ENCODE peak calls at places on chromosomes 7 and 10, in five cellular contexts. G is OCI-LY7; C is fibroblast of lung; A is CD4-positive, alpha-beta T cell; B is MM.1S. R is an unnamed sample.

GRCh38 chr10:115935731-115936130 is 337.3 kb downstream of the GFRA1 start:
- DNase-seq in G (no peak), C (no peak), A (no peak), B (no peak), R (no peak)

GRCh38 chr7:18467011-18467410 is 28.5 kb upstream of the HDAC9 start:
- DNase-seq in G (no peak), C (peak), A (no peak), B (no peak), R (no peak)

GRCh38 chr7:156764016-156764669 is 123.6 kb downstream of the RNF32 start:
- DNase-seq in G (no peak), C (peak), A (no peak), B (no peak), R (peak)

GRCh38 chr7:47690902-47691558 is 109.1 kb upstream of the TNS3 start:
- DNase-seq in G (no peak), C (peak), A (no peak), B (no peak), R (no peak)

GRCh38 chr10:12508165-12508564 is 158.8 kb downstream of the CAMK1D start:
- DNase-seq in G (no peak), C (no peak), A (no peak), B (no peak), R (no peak)

GRCh38 chr7:132353902-132354301 is 222.4 kb downstream of the PLXNA4 start:
- DNase-seq in G (no peak), C (no peak), A (no peak), B (no peak), R (no peak)

GRCh38 chr7:37342665-37343471 is 105.8 kb downstream of the ELMO1 start:
- DNase-seq in G (peak), C (no peak), A (peak), B (peak), R (peak)

GRCh38 chr10:91605968-91606367 is 26.9 kb downstream of the PPP1R3C start:
- DNase-seq in G (no peak), C (no peak), A (no peak), B (no peak), R (no peak)

GRCh38 chr7:5143935-5144903 is 45.8 kb upstream of the WIPI2 start:
- DNase-seq in G (peak), C (peak), A (peak), B (no peak), R (no peak)

GRCh38 chr7:6505685-6506559 is 45.3 kb downstream of the GRID2IP start:
- DNase-seq in G (no peak), C (no peak), A (no peak), B (no peak), R (no peak)

GRCh38 chr7:55776196-55776595 is 86.4 kb downstream of the SEPTIN14 start:
- DNase-seq in G (no peak), C (no peak), A (no peak), B (no peak), R (no peak)

GRCh38 chr7:20276705-20277472 is 53.8 kb upstream of the ITGB8 start:
- DNase-seq in G (no peak), C (no peak), A (no peak), B (no peak), R (no peak)

GRCh38 chr10:55820071-55820470 is 541.0 kb downstream of the ZWINT start:
- DNase-seq in G (no peak), C (no peak), A (no peak), B (no peak), R (no peak)

GRCh38 chr7:36852017-36852416 is 127.7 kb upstream of the AOAH start:
- DNase-seq in G (no peak), C (no peak), A (no peak), B (no peak), R (no peak)

GRCh38 chr10:127458171-127458810 is 90.8 kb upstream of the NPS start:
- DNase-seq in G (no peak), C (no peak), A (no peak), B (no peak), R (no peak)

GRCh38 chr10:45421231-45422097 is 47.4 kb downstream of the ALOX5 start:
- DNase-seq in G (no peak), C (no peak), A (peak), B (peak), R (no peak)

GRCh38 chr10:99807786-99808185 is 25.3 kb downstream of the ABCC2 start:
- DNase-seq in G (no peak), C (no peak), A (no peak), B (no peak), R (no peak)

GRCh38 chr7:369476-369980 is 79.6 kb downstream of the FOXL3 start:
- DNase-seq in G (no peak), C (no peak), A (no peak), B (no peak), R (no peak)

GRCh38 chr7:29017666-29018065 is 59.5 kb upstream of the TRIL start:
- DNase-seq in G (no peak), C (peak), A (no peak), B (no peak), R (no peak)

GRCh38 chr7:83325083-83325482 is 162.4 kb upstream of the PCLO start:
- DNase-seq in G (no peak), C (no peak), A (no peak), B (no peak), R (no peak)

GRCh38 chr7:2709553-2710165 is 21.7 kb downstream of the AMZ1 start:
- DNase-seq in G (peak), C (no peak), A (peak), B (peak), R (peak)

GRCh38 chr7:50446542-50446960 is 3.6 kb downstream of the FIGNL1 start:
- DNase-seq in G (no peak), C (peak), A (no peak), B (no peak), R (no peak)

GRCh38 chr10:70729763-70730357 is 55.3 kb downstream of the TBATA start:
- DNase-seq in G (no peak), C (no peak), A (no peak), B (no peak), R (no peak)

GRCh38 chr7:157136372-157136771 is 2.4 kb upstream of the UBE3C start:
- DNase-seq in G (peak), C (peak), A (no peak), B (no peak), R (no peak)

GRCh38 chr10:7243873-7244272 is 167.0 kb downstream of the SFMBT2 start:
- DNase-seq in G (peak), C (no peak), A (no peak), B (peak), R (no peak)

GRCh38 chr7:132403465-132404110 is 172.7 kb downstream of the PLXNA4 start:
- DNase-seq in G (no peak), C (peak), A (no peak), B (no peak), R (no peak)

GRCh38 chr10:105727131-105727530 is 1086.0 kb downstream of the SORCS3 start:
- DNase-seq in G (no peak), C (no peak), A (no peak), B (no peak), R (no peak)

GRCh38 chr7:134784251-134785049 is 5.0 kb downstream of the CALD1 start:
- DNase-seq in G (no peak), C (peak), A (no peak), B (no peak), R (no peak)

GRCh38 chr10:100970076-100970913 is 991 bp downstream of the SEMA4G start:
- DNase-seq in G (no peak), C (no peak), A (no peak), B (no peak), R (no peak)
- TF ChIP-seq CTCF in G (no peak), C (no peak), A (no peak), B (no peak), R (no peak)

GRCh38 chr10:48475943-48476278 is 129.0 kb downstream of the ARHGAP22 start:
- DNase-seq in G (no peak), C (no peak), A (no peak), B (no peak), R (no peak)

GRCh38 chr10:48477181-48477580 is 127.7 kb downstream of the ARHGAP22 start:
- DNase-seq in G (no peak), C (no peak), A (no peak), B (no peak), R (no peak)

GRCh38 chr10:48474764-48475365 is 130.0 kb downstream of the ARHGAP22 start:
- DNase-seq in G (no peak), C (no peak), A (no peak), B (no peak), R (no peak)

GRCh38 chr10:48478469-48478868 is 126.4 kb downstream of the ARHGAP22 start:
- DNase-seq in G (no peak), C (no peak), A (no peak), B (no peak), R (no peak)

GRCh38 chr10:48476279-48476982 is 128.4 kb downstream of the ARHGAP22 start:
- DNase-seq in G (no peak), C (no peak), A (no peak), B (no peak), R (no peak)
- H3K27ac ChIP-seq in G (no peak), C (no peak), A (no peak), B (no peak), R (no peak)

GRCh38 chr7:23808421-23808820 is 98.4 kb downstream of the STK31 start:
- DNase-seq in G (no peak), C (no peak), A (no peak), B (no peak), R (no peak)

GRCh38 chr7:23810099-23810498 is 100.1 kb downstream of the STK31 start:
- DNase-seq in G (no peak), C (no peak), A (no peak), B (no peak), R (no peak)

DNA sequence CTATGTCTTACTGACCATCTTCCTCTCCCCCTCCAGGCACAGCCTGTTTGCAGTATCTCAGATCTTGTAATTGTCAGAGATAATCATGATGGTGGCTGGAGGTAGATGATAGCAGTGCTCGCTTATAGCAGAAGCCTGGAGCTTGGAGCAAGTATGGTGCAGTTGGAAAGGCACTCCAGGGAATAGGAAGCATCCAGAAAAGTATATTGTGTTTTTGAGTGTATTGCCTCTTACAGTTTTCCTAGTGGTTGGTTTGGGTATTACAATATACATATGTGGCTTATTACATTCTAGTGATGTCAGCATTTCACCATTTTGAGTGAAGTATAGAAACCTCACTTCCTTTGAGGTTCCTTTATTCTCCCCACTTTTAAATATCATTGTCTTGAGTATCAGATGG is 101.5 kb downstream of the STK31 start:
- DNase-seq in G (peak), C (peak), A (no peak), B (peak), R (no peak)
- TF ChIP-seq CTCF in G (peak), C (no peak), A (peak), B (peak), R (no peak)

GRCh38 chr10:35217458-35217857 is 90.8 kb downstream of the CREM start:
- DNase-seq in G (no peak), C (no peak), A (no peak), B (no peak), R (no peak)
- H3K27ac ChIP-seq in G (no peak), C (no peak), A (no peak), B (no peak), R (peak)